ENCODE peak calls at places on chromosomes 11 and 22, in six cellular contexts. S is uterus, B is heart left ventricle, Q is mammary epithelial cell, W is esophagus squamous epithelium, N is PC-9. E is an unnamed sample. For H3K9me3, the result is how much of the 10 kb centered on the place peaks cover.

GRCh38 chr22:21666786-21667185 is 974 bp downstream of the PPIL2 start:
- DNase-seq in S (no peak), N (no peak), B (no peak), W (no peak), Q (no peak), E (no peak)

GRCh38 chr11:116488836-116489389 is 283.9 kb downstream of the BUD13 start:
- DNase-seq in Q (no peak), W (no peak), B (no peak), S (no peak), N (no peak), E (no peak)

GRCh38 chr11:79626135-79626748 is 185.4 kb upstream of the TENM4 start:
- DNase-seq in S (no peak), W (no peak), B (no peak), Q (peak), N (no peak), E (no peak)

GRCh38 chr22:19120829-19121630 is 1.2 kb downstream of the DGCR2 start:
- DNase-seq in W (no peak), B (no peak), N (peak), S (no peak), Q (peak), E (no peak)

GRCh38 chr22:31933406-31933805 is 10.9 kb upstream of the YWHAH start:
- DNase-seq in Q (no peak), N (no peak), S (no peak), W (no peak), B (no peak), E (no peak)

GRCh38 chr11:12167098-12167999 is 57.0 kb downstream of the MICAL2 start:
- DNase-seq in S (no peak), B (peak), W (no peak), Q (peak), N (peak), E (no peak)

GRCh38 chr11:61587951-61588695 is 7.2 kb upstream of the SYT7 start:
- DNase-seq in Q (no peak), W (no peak), S (peak), B (peak), N (peak), E (peak)

GRCh38 chr11:79237676-79238075 is 203.2 kb downstream of the TENM4 start:
- DNase-seq in B (no peak), N (no peak), S (peak), Q (no peak), W (no peak), E (no peak)

GRCh38 chr22:33274214-33274828 is 216.1 kb upstream of the SYN3 start:
- DNase-seq in N (no peak), B (no peak), W (no peak), Q (peak), S (no peak), E (no peak)

GRCh38 chr11:69972351-69972802 is 105.7 kb upstream of the ANO1 start:
- DNase-seq in B (no peak), S (no peak), N (no peak), W (no peak), Q (no peak), E (no peak)

GRCh38 chr11:116715383-116715782 is 57.4 kb downstream of the BUD13 start:
- DNase-seq in N (no peak), Q (no peak), B (no peak), W (no peak), S (no peak), E (no peak)

GRCh38 chr11:47302853-47303252 is 32.9 kb downstream of the MADD start:
- DNase-seq in S (no peak), W (no peak), N (no peak), Q (no peak), B (no peak), E (no peak)
- H3K9me3 ChIP-seq in S (under half), W (under half), N (under half), Q (under half), B (under half), E (under half)

GRCh38 chr11:774873-775592 is 2.3 kb downstream of the GATD1 start:
- DNase-seq in B (peak), S (peak), N (peak), W (no peak), Q (peak), E (no peak)
- H3K4me3 ChIP-seq in B (no peak), S (no peak), N (peak), W (no peak), Q (peak), E (peak)

GRCh38 chr11:27552356-27552755 is 45.8 kb upstream of the LIN7C start:
- DNase-seq in N (no peak), Q (no peak), B (no peak), W (no peak), S (no peak), E (no peak)

GRCh38 chr11:27553186-27553585 is 46.6 kb upstream of the LIN7C start:
- DNase-seq in Q (peak), S (no peak), W (no peak), B (no peak), N (no peak), E (no peak)

GRCh38 chr11:27555264-27555663 is 48.7 kb upstream of the LIN7C start:
- DNase-seq in S (no peak), W (no peak), N (no peak), Q (no peak), B (no peak), E (no peak)

GRCh38 chr11:27558401-27558800 is 51.8 kb upstream of the LIN7C start:
- DNase-seq in Q (no peak), B (no peak), N (no peak), S (no peak), W (no peak), E (no peak)

GRCh38 chr11:27557223-27557622 is 50.7 kb upstream of the LIN7C start:
- DNase-seq in N (no peak), W (no peak), S (no peak), Q (no peak), B (no peak), E (no peak)
- H3K27ac ChIP-seq in N (no peak), W (no peak), S (no peak), Q (no peak), B (no peak), E (no peak)

GRCh38 chr11:10591741-10592140 is 23.3 kb upstream of the LYVE1 start:
- DNase-seq in W (no peak), N (no peak), Q (no peak), S (no peak), B (no peak), E (no peak)
- H3K9me3 ChIP-seq in W (under half), N (under half), Q (under half), S (under half), B (under half), E (under half)

DNA sequence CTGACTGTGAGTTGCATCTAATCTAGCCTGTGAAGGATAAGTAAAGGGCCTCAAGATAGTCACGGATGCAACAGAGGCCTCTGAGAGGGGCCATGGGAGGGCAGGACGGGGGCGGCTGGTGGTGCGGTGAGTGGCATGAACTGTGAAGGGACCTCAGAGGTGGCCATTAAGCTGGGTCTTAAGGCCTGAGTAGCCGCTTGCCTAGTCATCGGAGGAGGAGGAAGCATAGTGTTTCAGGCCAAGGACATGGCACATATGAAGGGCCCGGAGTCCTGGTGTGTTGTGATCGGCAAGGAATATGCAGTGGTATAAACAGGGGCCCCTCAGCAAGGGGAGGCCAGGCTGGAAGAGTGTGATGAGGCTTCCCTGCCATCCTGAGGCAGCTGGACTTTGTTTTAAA is 51.8 kb downstream of the TRIOBP start:
- DNase-seq in Q (no peak), N (peak), S (no peak), W (no peak), B (no peak), E (no peak)
- H3K4me3 ChIP-seq in Q (no peak), N (no peak), S (no peak), W (no peak), B (peak), E (peak)

GRCh38 chr22:20229916-20230775 is 38.0 kb downstream of the RTN4R start:
- DNase-seq in W (no peak), N (no peak), B (no peak), S (no peak), Q (no peak), E (no peak)
- H3K27ac ChIP-seq in W (no peak), N (no peak), B (no peak), S (no peak), Q (no peak), E (no peak)

DNA sequence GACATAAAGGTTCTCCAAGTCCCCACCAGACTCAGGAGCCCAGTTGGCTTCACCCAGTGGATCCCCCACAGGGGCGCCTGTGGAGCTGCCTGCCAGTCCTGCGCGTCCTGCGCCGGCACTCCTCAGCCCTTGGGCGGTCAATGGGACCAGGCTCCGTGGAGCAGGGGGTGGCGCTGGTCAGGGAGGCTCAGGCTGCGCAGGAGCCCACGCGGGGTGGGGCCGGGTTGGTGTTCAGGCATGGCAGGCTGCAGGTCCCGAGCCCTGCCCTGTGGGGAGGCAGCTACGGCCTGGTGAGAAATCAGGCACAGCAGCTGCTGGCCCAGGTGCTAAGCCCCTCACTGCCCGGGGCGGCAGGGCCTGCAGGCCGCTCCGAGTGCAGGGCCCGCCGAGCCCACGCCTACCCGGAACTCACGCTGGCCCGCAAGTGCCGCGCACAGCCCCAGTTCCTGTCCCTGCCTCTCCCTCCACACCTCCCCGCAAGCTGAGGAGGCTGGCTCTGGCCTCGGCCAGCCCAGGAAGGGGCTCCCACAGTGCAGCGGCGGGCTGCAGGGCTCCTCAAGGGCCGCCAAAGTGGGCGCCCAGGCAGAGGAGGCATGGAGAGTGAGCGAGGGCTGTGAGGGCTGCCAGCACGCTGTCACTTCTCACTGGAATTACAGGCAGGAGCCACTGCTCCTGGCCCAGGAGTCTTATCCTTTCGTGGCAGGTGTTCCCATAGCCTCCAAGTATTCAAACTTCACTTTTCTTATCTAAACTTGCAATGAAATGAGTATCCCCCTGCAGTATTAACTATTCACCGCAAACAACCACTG is 22.8 kb upstream of the ZBTB44 start:
- DNase-seq in Q (no peak), W (no peak), S (no peak), B (no peak), N (no peak), E (no peak)
- H3K9me3 ChIP-seq in Q (under half), W (under half), S (under half), B (under half), N (under half), E (under half)

DNA sequence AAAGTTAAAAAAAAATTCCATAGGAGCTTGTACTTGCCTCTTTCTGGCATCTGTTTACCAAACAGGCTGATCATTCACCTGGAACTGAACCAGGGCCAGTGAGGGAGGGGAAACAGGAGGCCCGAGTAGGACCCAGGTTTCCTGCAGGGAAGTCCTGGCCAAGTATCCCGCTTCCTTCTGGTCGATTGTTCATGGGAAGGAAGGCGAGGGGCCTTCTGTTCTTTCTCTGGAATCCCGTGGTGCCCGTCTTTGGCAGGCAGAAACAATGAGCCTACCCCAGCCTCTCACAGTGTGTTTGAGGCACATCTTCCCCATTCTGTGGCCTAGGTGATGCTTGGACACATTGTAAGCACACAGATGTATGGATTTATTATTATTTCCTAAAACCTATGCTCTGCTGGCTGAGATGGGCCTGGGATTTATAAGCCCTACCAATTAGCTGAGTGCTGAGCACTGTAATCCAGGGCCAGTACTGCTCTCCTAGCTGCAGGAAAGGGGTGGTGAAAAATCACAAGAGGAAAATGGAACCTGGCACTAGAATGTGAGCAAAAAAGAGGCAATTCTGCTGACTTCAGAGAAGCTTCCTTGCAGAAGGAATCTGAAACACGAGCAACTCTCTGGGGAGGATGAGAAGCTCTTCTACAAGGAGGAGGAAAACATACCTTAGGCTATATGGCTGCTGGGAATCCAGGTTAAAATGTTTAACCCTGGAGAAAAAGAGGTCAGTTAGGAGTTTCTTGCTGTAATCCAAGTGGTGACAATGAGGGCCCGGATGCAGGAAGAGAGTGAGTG is 53.5 kb downstream of the PRR5L start:
- DNase-seq in Q (no peak), B (peak), W (no peak), S (no peak), N (no peak), E (no peak)
- H3K4me3 ChIP-seq in Q (no peak), B (no peak), W (no peak), S (no peak), N (no peak), E (no peak)